ENCODE peak calls at places on chromosome 14, in six cellular contexts. M is HT1080, E is brain microvascular endothelial cell, B is GM10248, U is NCI-H187, A is GM03348. G is an unnamed sample.

GRCh38 chr14:60616326-60617044 is 32.8 kb downstream of the SIX1 start:
- DNase-seq in U (no peak), E (no peak), B (no peak), A (no peak), M (no peak), G (no peak)

GRCh38 chr14:77962731-77963520 is 163.0 kb downstream of the ADCK1 start:
- DNase-seq in A (no peak), E (no peak), U (no peak), B (no peak), M (no peak), G (peak; percentile 26)

GRCh38 chr14:76765461-76765931 is 4.2 kb downstream of the VASH1 start:
- DNase-seq in E (no peak), A (no peak), U (no peak), B (no peak), M (no peak), G (no peak)

GRCh38 chr14:75689012-75689411 is 28.0 kb downstream of the TTLL5 start:
- DNase-seq in A (peak; percentile 37), B (no peak), M (peak; percentile 4), U (no peak), E (peak; percentile 26), G (no peak)

GRCh38 chr14:99317231-99318090 is 45.5 kb upstream of the BCL11B start:
- DNase-seq in A (no peak), M (no peak), E (no peak), B (peak; percentile 7), U (no peak), G (no peak)

GRCh38 chr14:102279688-102280348 is 25.1 kb downstream of the MOK start:
- DNase-seq in U (no peak), B (no peak), E (peak; percentile 99), A (peak; percentile 90), M (peak; percentile 99), G (peak; percentile 99)

GRCh38 chr14:90644882-90645281 is 171.3 kb downstream of the TTC7B start:
- DNase-seq in M (no peak), U (no peak), A (peak; percentile 77), E (no peak), B (no peak), G (peak; percentile 74)

GRCh38 chr14:64502476-64503183 is 1.0 kb downstream of the ZBTB25 start:
- DNase-seq in U (no peak), B (no peak), A (no peak), E (no peak), M (no peak), G (peak; percentile 71)

GRCh38 chr14:52325126-52325525 is 11.0 kb downstream of the PTGER2 start:
- DNase-seq in M (peak; percentile 44), U (no peak), A (no peak), E (no peak), B (peak; percentile 72), G (no peak)

GRCh38 chr14:28057286-28058011 is 709.1 kb upstream of the FOXG1 start:
- DNase-seq in A (no peak), U (no peak), B (no peak), M (peak; percentile 29), E (no peak), G (no peak)

GRCh38 chr14:61642246-61642982 is 52.9 kb upstream of the HIF1A start:
- DNase-seq in U (no peak), A (peak; percentile 52), E (peak; percentile 15), M (peak; percentile 41), B (no peak), G (no peak)

GRCh38 chr14:74620497-74620921 is 8.5 kb upstream of the LTBP2 start:
- DNase-seq in U (no peak), E (peak; percentile 96), A (peak; percentile 78), M (peak; percentile 100), B (no peak), G (peak; percentile 93)

GRCh38 chr14:105364100-105364708 is 34.1 kb upstream of the TEX22 start:
- DNase-seq in M (no peak), E (peak; percentile 28), U (no peak), B (no peak), A (peak; percentile 88), G (peak; percentile 55)

GRCh38 chr14:32991706-32992105 is 53.0 kb downstream of the NPAS3 start:
- DNase-seq in A (no peak), U (no peak), E (no peak), B (no peak), M (no peak), G (no peak)

GRCh38 chr14:98924046-98924445 is 348.0 kb downstream of the BCL11B start:
- DNase-seq in B (no peak), U (no peak), A (no peak), M (no peak), E (no peak), G (no peak)

GRCh38 chr14:32201196-32201815 is 539 bp upstream of the RNU6-7 start:
- DNase-seq in M (peak; percentile 72), U (peak; percentile 80), A (peak; percentile 73), E (peak; percentile 42), B (peak; percentile 76), G (peak; percentile 71)

G was measured in NCI-H226.